ENCODE peak calls at places on chromosomes 11 and 22, in four cellular contexts. Q, X, W and P are unnamed samples.

GRCh38 chr11:14500181-14500651 is 605 bp upstream of the COPB1 start:
- DNase-seq in Q (peak; percentile 33), X (no peak), W (peak; percentile 48), P (peak; percentile 42)

GRCh38 chr11:109285465-109285864 is 136.5 kb upstream of the C11orf87 start:
- DNase-seq in Q (no peak), X (no peak), W (no peak), P (no peak)

GRCh38 chr11:104705475-104706195 is 192.6 kb downstream of the CASP12 start:
- DNase-seq in Q (peak; percentile 29), X (peak; percentile 59), W (peak; percentile 41), P (peak; percentile 38)

GRCh38 chr11:64053699-64054098 is 18.0 kb downstream of the FLRT1 start:
- DNase-seq in Q (no peak), X (no peak), W (no peak), P (no peak)

GRCh38 chr11:78212586-78213371 is 24.1 kb downstream of the USP35 start:
- DNase-seq in Q (no peak), X (no peak), W (no peak), P (peak; percentile 50)

GRCh38 chr11:70661763-70662501 is 263.6 kb downstream of the CTTN start:
- DNase-seq in Q (no peak), X (no peak), W (no peak), P (peak; percentile 11)

GRCh38 chr11:102457865-102458264 is 5.3 kb upstream of the TMEM123 start:
- DNase-seq in Q (no peak), X (no peak), W (no peak), P (no peak)

GRCh38 chr11:62710001-62710345 is 2.5 kb downstream of the GNG3 start:
- DNase-seq in Q (no peak), X (no peak), W (no peak), P (no peak)

GRCh38 chr11:8167796-8168195 is 1.0 kb downstream of the RIC3 start:
- DNase-seq in Q (no peak), X (no peak), W (no peak), P (no peak)

GRCh38 chr22:21657361-21658118 is 8.3 kb upstream of the PPIL2 start:
- DNase-seq in Q (peak; percentile 65), X (no peak), W (no peak), P (no peak)

GRCh38 chr11:122100222-122101080 is 15.6 kb downstream of the BLID start:
- DNase-seq in Q (peak; percentile 51), X (peak; percentile 67), W (peak; percentile 74), P (peak; percentile 77)

GRCh38 chr11:102630598-102631448 is 5.7 kb upstream of the MMP20 start:
- DNase-seq in Q (no peak), X (no peak), W (no peak), P (no peak)

GRCh38 chr11:124113890-124114289 is 1.4 kb upstream of the VWA5A start:
- DNase-seq in Q (no peak), X (no peak), W (no peak), P (no peak)

GRCh38 chr11:104531894-104532293 is 366.4 kb downstream of the CASP12 start:
- DNase-seq in Q (no peak), X (no peak), W (no peak), P (no peak)

DNA sequence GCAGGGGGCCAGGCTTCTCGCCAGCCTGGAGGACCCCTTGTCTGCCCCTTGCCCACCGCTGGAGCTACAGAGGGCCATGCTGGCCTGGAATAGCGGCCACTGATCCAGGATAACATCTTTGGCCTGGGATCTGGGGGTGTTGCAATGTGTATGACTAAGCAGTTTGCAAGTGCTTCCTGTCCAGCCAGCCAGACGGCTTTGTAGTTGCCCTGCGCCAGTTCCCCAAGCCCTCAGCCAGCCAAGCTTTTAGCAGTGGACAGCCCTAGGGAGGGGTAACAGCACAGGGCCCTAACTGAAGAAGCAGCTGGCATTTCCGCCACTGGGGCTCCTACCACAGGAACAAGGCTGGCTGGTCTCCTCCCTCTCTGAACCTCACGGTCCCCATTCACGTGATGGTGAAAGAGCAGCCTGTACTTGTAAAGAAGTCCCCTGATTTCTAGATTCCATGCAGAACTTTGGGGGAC is 32.1 kb downstream of the UQCR10 start:
- DNase-seq in Q (peak; percentile 88), X (peak; percentile 96), W (peak; percentile 93), P (peak; percentile 94)
- TF ChIP-seq CTCF in Q (no peak), X (no peak), W (no peak), P (no peak)

GRCh38 chr11:57217053-57217452 is 20.0 kb downstream of the APLNR start:
- DNase-seq in Q (peak; percentile 66), X (no peak), W (no peak), P (no peak)
- H3K4me1 ChIP-seq in Q (peaks cover 24% of the 10 kb centered on the region), X (peaks cover 3% of the 10 kb centered on the region), W (peaks cover 24% of the 10 kb centered on the region), P (peaks cover 16% of the 10 kb centered on the region)

GRCh38 chr11:120240866-120241265 is 926 bp downstream of the POU2F3 start:
- DNase-seq in Q (no peak), X (no peak), W (no peak), P (no peak)

GRCh38 chr11:120238968-120239620 is 846 bp upstream of the POU2F3 start:
- DNase-seq in Q (no peak), X (no peak), W (no peak), P (no peak)

GRCh38 chr11:120241277-120241676 is 1.3 kb downstream of the POU2F3 start:
- DNase-seq in Q (no peak), X (no peak), W (no peak), P (no peak)

GRCh38 chr11:120243221-120243620 is 3.3 kb downstream of the POU2F3 start:
- DNase-seq in Q (no peak), X (no peak), W (no peak), P (no peak)

GRCh38 chr11:120239713-120240640 is at the start of gene POU2F3:
- DNase-seq in Q (no peak), X (no peak), W (no peak), P (no peak)
- TF ChIP-seq CTCF in Q (no peak), X (peak; percentile 53), W (no peak), P (no peak)

GRCh38 chr11:35160902-35161585 is 22.1 kb downstream of the CD44 start:
- DNase-seq in Q (no peak), X (no peak), W (no peak), P (no peak)

GRCh38 chr11:35163707-35164496 is 24.9 kb downstream of the CD44 start:
- DNase-seq in Q (no peak), X (no peak), W (no peak), P (no peak)

GRCh38 chr11:35163209-35163608 is 24.2 kb downstream of the CD44 start:
- DNase-seq in Q (no peak), X (no peak), W (no peak), P (no peak)

GRCh38 chr11:35160248-35160820 is 21.4 kb downstream of the CD44 start:
- DNase-seq in Q (no peak), X (no peak), W (no peak), P (no peak)

DNA sequence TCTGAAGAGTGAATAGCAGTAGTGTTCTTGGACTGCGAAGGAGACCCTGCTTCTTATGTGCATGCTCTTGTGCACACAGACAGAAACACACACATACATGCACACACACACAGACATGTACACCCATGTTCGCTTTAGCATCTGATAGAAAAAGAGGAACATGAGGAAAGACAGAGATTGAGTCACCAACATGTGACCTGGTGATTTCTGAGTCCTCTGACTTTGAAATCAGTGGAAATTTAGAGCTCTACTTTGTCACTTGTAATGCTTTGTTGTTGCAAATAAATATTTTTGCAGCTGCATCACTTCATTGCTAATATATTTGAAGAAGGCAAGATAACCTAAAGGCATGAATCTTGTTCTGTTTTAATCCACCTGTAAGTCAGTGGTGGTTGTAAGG is 23.8 kb downstream of the CD44 start:
- DNase-seq in Q (no peak), X (no peak), W (no peak), P (no peak)
- H3K4me1 ChIP-seq in Q (peaks cover 34% of the 10 kb centered on the region), X (no peaks in the 10 kb centered on the region), W (peaks cover 99% of the 10 kb centered on the region), P (peaks cover 78% of the 10 kb centered on the region)

GRCh38 chr11:127130321-127130720 is 129.8 kb upstream of the KIRREL3 start:
- DNase-seq in Q (no peak), X (no peak), W (no peak), P (no peak)

GRCh38 chr11:127136438-127136837 is 135.9 kb upstream of the KIRREL3 start:
- DNase-seq in Q (no peak), X (no peak), W (no peak), P (no peak)

DNA sequence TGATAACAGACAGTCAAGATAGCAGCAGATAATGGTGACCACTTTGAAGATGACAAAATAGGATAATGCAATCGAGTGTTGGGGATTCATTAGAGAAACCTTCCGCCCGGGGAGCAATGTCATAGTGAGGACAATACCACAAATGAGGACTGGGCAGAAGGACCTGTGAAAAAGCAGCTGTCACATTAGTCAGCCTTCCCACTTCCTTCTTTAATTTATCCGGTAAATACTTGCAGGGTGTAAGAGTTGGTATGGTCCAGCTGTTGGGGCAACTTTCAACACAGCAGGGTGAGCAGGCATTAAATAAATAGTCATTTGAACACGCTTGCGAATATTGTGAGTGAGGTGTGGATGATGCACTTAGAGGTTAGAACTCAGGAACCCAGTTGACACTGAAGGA is 132.5 kb upstream of the KIRREL3 start:
- DNase-seq in Q (no peak), X (no peak), W (no peak), P (no peak)
- TF ChIP-seq CTCF in Q (no peak), X (no peak), W (no peak), P (no peak)

GRCh38 chr22:33470456-33470855 is 412.3 kb upstream of the SYN3 start:
- DNase-seq in Q (no peak), X (no peak), W (no peak), P (no peak)
- H3K4me1 ChIP-seq in Q (peaks cover 2% of the 10 kb centered on the region), X (no peaks in the 10 kb centered on the region), W (no peaks in the 10 kb centered on the region), P (no peaks in the 10 kb centered on the region)

DNA sequence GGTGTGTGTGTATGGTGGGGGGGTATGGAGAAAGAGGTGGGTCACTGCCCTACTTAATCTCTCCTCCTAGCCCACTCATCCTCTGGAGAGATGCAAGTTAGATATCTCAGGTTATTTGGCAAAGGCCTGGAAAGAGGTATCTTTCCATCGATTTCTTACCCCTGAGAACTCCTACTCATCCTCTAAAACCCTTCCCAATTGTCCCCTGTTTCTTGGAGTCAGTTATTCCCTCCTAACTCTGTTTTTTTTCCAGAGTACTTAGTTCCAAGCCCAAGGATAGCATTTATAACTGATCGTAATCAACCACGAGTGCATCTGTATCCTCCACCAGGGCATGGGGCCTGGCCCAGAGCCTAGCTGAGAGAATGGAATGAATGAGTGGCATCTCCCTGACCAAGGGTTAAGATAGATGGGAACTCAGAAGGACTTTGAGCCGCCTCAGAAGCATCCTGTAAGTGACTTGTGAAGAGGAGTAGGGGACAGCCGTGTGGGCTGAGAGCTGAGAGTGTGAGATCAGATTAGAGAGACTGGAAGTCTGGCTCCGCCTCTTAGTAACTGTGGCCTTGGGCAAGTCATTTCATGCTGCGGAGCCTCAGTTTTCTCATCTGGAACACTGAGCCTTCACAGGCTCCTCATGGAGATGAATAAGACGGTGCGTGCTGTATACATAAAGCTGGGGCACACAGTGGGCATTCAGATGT is 16.2 kb downstream of the CD6 start:
- DNase-seq in Q (no peak), X (no peak), W (no peak), P (no peak)
- TF ChIP-seq CTCF in Q (no peak), X (no peak), W (no peak), P (no peak)

GRCh38 chr11:130636672-130637463 is 188.4 kb downstream of the ADAMTS15 start:
- DNase-seq in Q (no peak), X (no peak), W (no peak), P (peak; percentile 96)

GRCh38 chr11:130633466-130633865 is 185.0 kb downstream of the ADAMTS15 start:
- DNase-seq in Q (no peak), X (no peak), W (no peak), P (peak; percentile 59)

GRCh38 chr11:130635937-130636336 is 187.5 kb downstream of the ADAMTS15 start:
- DNase-seq in Q (no peak), X (no peak), W (no peak), P (no peak)

GRCh38 chr11:130634186-130634585 is 185.7 kb downstream of the ADAMTS15 start:
- DNase-seq in Q (no peak), X (no peak), W (no peak), P (no peak)

GRCh38 chr11:130634981-130635473 is 186.6 kb downstream of the ADAMTS15 start:
- DNase-seq in Q (no peak), X (no peak), W (peak; percentile 67), P (peak; percentile 70)
- H3K4me1 ChIP-seq in Q (no peaks in the 10 kb centered on the region), X (no peaks in the 10 kb centered on the region), W (peaks cover 24% of the 10 kb centered on the region), P (peaks cover 61% of the 10 kb centered on the region)

GRCh38 chr11:3049430-3050243 is 7.6 kb downstream of the CARS1 start:
- DNase-seq in Q (peak; percentile 55), X (peak; percentile 85), W (peak; percentile 83), P (peak; percentile 94)
- TF ChIP-seq CTCF in Q (no peak), X (peak; percentile 29), W (peak; percentile 43), P (peak; percentile 30)